ENCODE peak calls at places on chromosomes 1 and 21, in six cellular contexts. U is SK-N-SH, W is cerebellum, N is Daoy, Y is HuH-7.5, M is T47D. F is an unnamed sample.

GRCh38 chr1:94095744-94096469 is 25.0 kb downstream of the ABCA4 start:
- DNase-seq in Y (no peak), U (no peak), N (peak), W (peak), M (no peak), F (no peak)

GRCh38 chr1:209590405-209590804 is 6.9 kb downstream of the CAMK1G start:
- DNase-seq in M (no peak), N (no peak), Y (peak), W (no peak), U (peak), F (peak)

GRCh38 chr1:205777994-205778393 is 2.7 kb upstream of the RAB29 start:
- DNase-seq in Y (no peak), W (no peak), U (no peak), M (no peak), N (no peak), F (no peak)

GRCh38 chr21:31425158-31425557 is 81.1 kb upstream of the TIAM1 start:
- DNase-seq in N (no peak), Y (no peak), M (peak), U (no peak), W (no peak), F (no peak)

GRCh38 chr21:37564924-37565529 is 198.5 kb downstream of the DYRK1A start:
- DNase-seq in U (no peak), W (no peak), M (no peak), Y (no peak), N (peak), F (peak)

GRCh38 chr1:71706030-71706671 is 576.2 kb downstream of the NEGR1 start:
- DNase-seq in W (no peak), Y (no peak), U (peak), N (no peak), M (no peak), F (no peak)

GRCh38 chr1:175217674-175218073 is 25.1 kb upstream of the KIAA0040 start:
- DNase-seq in Y (no peak), W (no peak), M (no peak), N (no peak), U (no peak), F (no peak)

GRCh38 chr1:1858382-1859086 is 32.4 kb downstream of the GNB1 start:
- DNase-seq in N (peak), Y (peak), M (no peak), W (peak), U (peak), F (peak)

GRCh38 chr1:51648180-51649109 is 31.6 kb downstream of the OSBPL9 start:
- DNase-seq in N (peak), Y (peak), M (no peak), U (peak), W (no peak), F (peak)

GRCh38 chr1:101365881-101366280 is 129.1 kb downstream of the S1PR1 start:
- DNase-seq in N (no peak), M (no peak), U (no peak), Y (no peak), W (no peak), F (no peak)

GRCh38 chr1:203057831-203058673 is 27.8 kb downstream of the MYOG start:
- DNase-seq in Y (no peak), N (no peak), U (peak), W (no peak), M (no peak), F (no peak)

GRCh38 chr1:219757890-219758289 is 145.0 kb upstream of the ZC3H11B start:
- DNase-seq in Y (no peak), N (no peak), U (peak), M (no peak), W (no peak), F (no peak)

GRCh38 chr1:153566414-153567371 is 1.0 kb upstream of the S100A2 start:
- DNase-seq in M (peak), N (peak), W (no peak), U (peak), Y (peak), F (peak)

GRCh38 chr1:153543738-153544135 is 1.9 kb downstream of the S100A4 start:
- DNase-seq in N (no peak), M (no peak), U (no peak), Y (no peak), W (no peak), F (no peak)

GRCh38 chr1:201916649-201917249 is 28.1 kb downstream of the SHISA4 start:
- DNase-seq in Y (peak), M (no peak), W (no peak), U (peak), N (peak), F (peak)

GRCh38 chr1:55427576-55427975 is 212.4 kb upstream of the USP24 start:
- DNase-seq in W (no peak), M (no peak), U (no peak), N (no peak), Y (no peak), F (no peak)

GRCh38 chr1:107477233-107477632 is 336.4 kb downstream of the NTNG1 start:
- DNase-seq in W (no peak), U (no peak), Y (no peak), M (no peak), N (no peak), F (peak)

GRCh38 chr1:53583021-53583902 is 124.1 kb downstream of the DMRTB1 start:
- DNase-seq in N (no peak), W (no peak), Y (no peak), M (no peak), U (no peak), F (no peak)

GRCh38 chr1:229440821-229441537 is 7.1 kb upstream of the ACTA1 start:
- DNase-seq in W (no peak), N (peak), M (no peak), U (no peak), Y (no peak), F (no peak)

GRCh38 chr21:36320421-36321324 is 676 bp downstream of the MORC3 start:
- DNase-seq in N (no peak), U (peak), M (peak), W (peak), Y (peak), F (peak)

GRCh38 chr1:6724517-6725141 is 23.0 kb upstream of the DNAJC11 start:
- DNase-seq in W (no peak), Y (peak), M (no peak), U (no peak), N (peak), F (peak)

GRCh38 chr1:42420911-42421585 is 34.8 kb downstream of the ZMYND12 start:
- DNase-seq in M (no peak), W (peak), N (peak), Y (no peak), U (peak), F (no peak)

GRCh38 chr21:44778094-44778493 is 23.5 kb downstream of the UBE2G2 start:
- DNase-seq in Y (no peak), N (no peak), W (no peak), U (no peak), M (no peak), F (no peak)

GRCh38 chr1:63921357-63921756 is 147.5 kb downstream of the ROR1 start:
- DNase-seq in Y (no peak), M (no peak), N (no peak), W (no peak), U (no peak), F (no peak)

GRCh38 chr1:224392411-224393249 is 36.0 kb downstream of the CNIH4 start:
- DNase-seq in M (no peak), U (no peak), N (no peak), Y (no peak), W (no peak), F (no peak)

GRCh38 chr1:22053861-22054770 is 1.6 kb downstream of the CDC42 start:
- DNase-seq in Y (no peak), M (no peak), N (no peak), W (no peak), U (no peak), F (no peak)

GRCh38 chr1:16143566-16144324 is 12.1 kb downstream of the EPHA2 start:
- DNase-seq in W (no peak), Y (peak), M (no peak), U (no peak), N (peak), F (peak)

GRCh38 chr1:218468707-218469106 is 123.6 kb downstream of the TGFB2 start:
- DNase-seq in M (no peak), U (no peak), N (no peak), Y (no peak), W (no peak), F (no peak)

GRCh38 chr1:174358786-174359453 is 88.8 kb upstream of the GPR52 start:
- DNase-seq in M (no peak), N (no peak), Y (no peak), U (no peak), W (no peak), F (no peak)

GRCh38 chr1:108051625-108052382 is 86.8 kb upstream of the VAV3 start:
- DNase-seq in Y (peak), M (no peak), W (no peak), U (no peak), N (no peak), F (no peak)

GRCh38 chr1:205769641-205770365 is 5.5 kb downstream of the RAB29 start:
- DNase-seq in W (no peak), M (no peak), U (no peak), Y (no peak), N (no peak), F (no peak)

GRCh38 chr1:90550616-90551406 is 166.3 kb downstream of the BARHL2 start:
- DNase-seq in Y (no peak), N (no peak), W (peak), M (no peak), U (no peak), F (no peak)

GRCh38 chr1:207499573-207499972 is 3.6 kb downstream of the CR1 start:
- DNase-seq in M (peak), N (peak), U (peak), W (peak), Y (peak), F (peak)

GRCh38 chr1:109500886-109501285 is 7.0 kb downstream of the CYB561D1 start:
- DNase-seq in Y (no peak), M (no peak), W (no peak), U (no peak), N (no peak), F (no peak)

GRCh38 chr1:41878911-41879310 is 39.8 kb downstream of the HIVEP3 start:
- DNase-seq in M (no peak), U (no peak), Y (no peak), N (no peak), W (no peak), F (no peak)

GRCh38 chr1:1510912-1511532 is 940 bp upstream of the ATAD3A start:
- DNase-seq in M (no peak), W (no peak), U (peak), Y (no peak), N (no peak), F (no peak)

GRCh38 chr1:61241411-61241838 is 159.1 kb downstream of the NFIA start:
- DNase-seq in N (no peak), Y (no peak), U (no peak), W (peak), M (no peak), F (no peak)

GRCh38 chr1:231079166-231079565 is 39.1 kb upstream of the FAM89A start:
- DNase-seq in N (no peak), U (no peak), M (no peak), Y (no peak), W (no peak), F (no peak)

GRCh38 chr1:52677407-52677806 is 20.7 kb downstream of the COA7 start:
- DNase-seq in U (no peak), N (no peak), W (no peak), M (no peak), Y (no peak), F (no peak)